ENCODE peak calls at places on chromosomes 12 and 14, in six cellular contexts. U, Y, J, A, R and M are unnamed samples.

GRCh38 chr14:70842851-70843462 is 33.6 kb upstream of the MAP3K9 start:
- DNase-seq in J (no peak), A (peak; percentile 62), Y (no peak), R (no peak), U (no peak), M (no peak)

GRCh38 chr12:30952036-30952435 is 25.5 kb downstream of the TSPAN11 start:
- DNase-seq in Y (peak; percentile 33), U (no peak), J (no peak), R (no peak), A (no peak), M (no peak)

GRCh38 chr14:55386037-55386798 is 25.4 kb downstream of the ATG14 start:
- DNase-seq in A (no peak), J (no peak), R (no peak), Y (no peak), U (no peak), M (peak; percentile 7)

GRCh38 chr14:34874386-34875030 is 652 bp downstream of the BAZ1A start:
- DNase-seq in U (peak; percentile 68), J (no peak), Y (peak; percentile 67), A (peak; percentile 47), R (peak; percentile 59), M (peak; percentile 88)

GRCh38 chr14:30450620-30451019 is 108.3 kb upstream of the G2E3 start:
- DNase-seq in R (no peak), Y (no peak), U (no peak), J (no peak), A (no peak), M (no peak)

GRCh38 chr12:57909611-57910010 is 31.8 kb upstream of the ATP23 start:
- DNase-seq in A (no peak), U (no peak), R (no peak), J (no peak), Y (no peak), M (no peak)

GRCh38 chr12:88805692-88806091 is 225.4 kb upstream of the KITLG start:
- DNase-seq in Y (no peak), R (no peak), A (peak; percentile 64), J (no peak), U (no peak), M (peak; percentile 4)

GRCh38 chr12:62522984-62523383 is 56.4 kb downstream of the MON2 start:
- DNase-seq in J (no peak), A (peak; percentile 2), R (peak; percentile 15), Y (no peak), U (peak; percentile 11), M (no peak)

GRCh38 chr14:24252289-24253124 is 10.1 kb upstream of the TINF2 start:
- DNase-seq in J (no peak), Y (no peak), U (no peak), R (no peak), A (no peak), M (no peak)

GRCh38 chr14:101017806-101018560 is 114.5 kb upstream of the RTL1 start:
- DNase-seq in R (no peak), Y (no peak), A (no peak), J (no peak), U (no peak), M (no peak)

GRCh38 chr14:74684444-74684843 is 28.4 kb downstream of the AREL1 start:
- DNase-seq in J (no peak), R (peak; percentile 59), A (no peak), Y (no peak), U (peak; percentile 43), M (no peak)

GRCh38 chr14:105249175-105250007 is 1.1 kb downstream of the BTBD6 start:
- DNase-seq in A (peak; percentile 21), R (no peak), Y (peak; percentile 28), U (no peak), J (no peak), M (peak; percentile 52)

GRCh38 chr14:99554184-99554583 is 49.8 kb downstream of the CCDC85C start:
- DNase-seq in U (no peak), A (no peak), R (no peak), Y (no peak), J (no peak), M (no peak)

GRCh38 chr12:71797506-71797905 is 42.1 kb upstream of the TBC1D15 start:
- DNase-seq in A (peak; percentile 67), U (no peak), R (no peak), Y (no peak), J (no peak), M (no peak)

GRCh38 chr12:118494776-118495175 is 118.4 kb downstream of the SUDS3 start:
- DNase-seq in A (no peak), R (no peak), U (no peak), J (no peak), Y (no peak), M (no peak)

GRCh38 chr12:132541996-132542395 is 52.0 kb downstream of the FBRSL1 start:
- DNase-seq in R (no peak), U (no peak), A (no peak), Y (no peak), J (no peak), M (no peak)

GRCh38 chr12:6620885-6621274 is 13.7 kb upstream of the CHD4 start:
- DNase-seq in U (no peak), Y (no peak), R (no peak), J (no peak), A (no peak), M (no peak)

GRCh38 chr14:79605863-79606262 is 605.4 kb downstream of the DIO2 start:
- DNase-seq in R (no peak), U (no peak), Y (no peak), J (no peak), A (no peak), M (peak; percentile 5)

GRCh38 chr14:50173891-50174290 is 57.5 kb downstream of the SOS2 start:
- DNase-seq in U (no peak), R (no peak), J (no peak), A (peak; percentile 8), Y (peak; percentile 32), M (no peak)

GRCh38 chr14:92380582-92380981 is 57.6 kb downstream of the SLC24A4 start:
- DNase-seq in R (no peak), A (no peak), Y (no peak), U (no peak), J (no peak), M (no peak)

GRCh38 chr14:92385561-92385960 is 62.6 kb downstream of the SLC24A4 start:
- DNase-seq in R (no peak), J (no peak), Y (no peak), U (no peak), A (no peak), M (no peak)

GRCh38 chr14:92380131-92380530 is 57.2 kb downstream of the SLC24A4 start:
- DNase-seq in J (no peak), A (no peak), R (no peak), Y (no peak), U (no peak), M (peak; percentile 55)

GRCh38 chr14:92384461-92385133 is 61.6 kb downstream of the SLC24A4 start:
- DNase-seq in A (no peak), R (no peak), Y (no peak), J (no peak), U (no peak), M (no peak)

DNA sequence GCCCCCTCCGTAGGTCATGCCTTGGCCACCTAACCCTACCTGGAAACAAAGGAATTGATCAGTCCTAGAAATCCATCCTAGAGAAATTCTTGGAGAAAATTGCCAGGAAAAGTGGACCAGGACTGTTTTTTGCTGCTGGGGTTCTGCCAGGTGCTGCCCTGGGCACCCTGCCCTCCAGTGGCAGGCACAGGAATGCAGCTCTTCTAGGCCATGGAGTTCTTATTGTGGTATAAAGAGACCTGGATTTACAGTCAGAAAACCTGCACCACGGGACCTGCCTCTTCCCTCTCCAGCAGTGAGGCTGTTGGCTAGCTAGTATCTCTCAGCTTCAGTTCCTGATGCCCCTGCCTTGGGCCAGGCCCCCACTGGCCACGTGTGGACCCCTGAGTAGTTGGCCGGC is 59.7 kb downstream of the SLC24A4 start:
- DNase-seq in R (no peak), Y (no peak), J (no peak), A (no peak), U (no peak), M (peak; percentile 21)
- TF ChIP-seq CTCF in R (no peak), Y (peak; percentile 27), J (peak; percentile 58), A (peak; percentile 43), U (no peak), M (peak; percentile 49)

GRCh38 chr12:563899-564298 is 99.3 kb downstream of the NINJ2 start:
- DNase-seq in U (no peak), A (no peak), Y (no peak), J (no peak), R (no peak), M (no peak)
- TF ChIP-seq CTCF in U (no peak), A (no peak), Y (no peak), J (no peak), R (no peak), M (no peak)

GRCh38 chr12:110908377-110909136 is 11.8 kb downstream of the MYL2 start:
- DNase-seq in A (no peak), Y (no peak), R (peak; percentile 43), U (no peak), J (no peak), M (no peak)

GRCh38 chr12:110906516-110906915 is 13.9 kb downstream of the MYL2 start:
- DNase-seq in Y (no peak), R (no peak), J (no peak), A (no peak), U (no peak), M (no peak)

GRCh38 chr12:110907583-110907982 is 12.8 kb downstream of the MYL2 start:
- DNase-seq in J (no peak), A (no peak), R (no peak), U (no peak), Y (no peak), M (no peak)

GRCh38 chr12:110906985-110907384 is 13.4 kb downstream of the MYL2 start:
- DNase-seq in R (no peak), Y (peak; percentile 59), U (no peak), A (peak; percentile 15), J (no peak), M (no peak)

GRCh38 chr12:110906088-110906487 is 14.3 kb downstream of the MYL2 start:
- DNase-seq in R (peak; percentile 45), J (no peak), A (no peak), Y (no peak), U (peak; percentile 55), M (no peak)
- TF ChIP-seq CTCF in R (peak; percentile 49), J (no peak), A (no peak), Y (no peak), U (peak; percentile 47), M (no peak)

GRCh38 chr12:114827460-114827859 is 143.5 kb upstream of the TBX3 start:
- DNase-seq in R (no peak), U (no peak), A (no peak), J (no peak), Y (no peak), M (no peak)

GRCh38 chr12:114834621-114835020 is 150.6 kb upstream of the TBX3 start:
- DNase-seq in J (no peak), Y (peak; percentile 49), A (peak; percentile 74), R (no peak), U (no peak), M (no peak)

GRCh38 chr12:114826233-114826632 is 142.3 kb upstream of the TBX3 start:
- DNase-seq in U (no peak), Y (no peak), R (no peak), A (no peak), J (no peak), M (no peak)

GRCh38 chr12:114835031-114835430 is 151.1 kb upstream of the TBX3 start:
- DNase-seq in J (peak; percentile 39), Y (peak; percentile 64), A (peak; percentile 85), R (no peak), U (no peak), M (no peak)

DNA sequence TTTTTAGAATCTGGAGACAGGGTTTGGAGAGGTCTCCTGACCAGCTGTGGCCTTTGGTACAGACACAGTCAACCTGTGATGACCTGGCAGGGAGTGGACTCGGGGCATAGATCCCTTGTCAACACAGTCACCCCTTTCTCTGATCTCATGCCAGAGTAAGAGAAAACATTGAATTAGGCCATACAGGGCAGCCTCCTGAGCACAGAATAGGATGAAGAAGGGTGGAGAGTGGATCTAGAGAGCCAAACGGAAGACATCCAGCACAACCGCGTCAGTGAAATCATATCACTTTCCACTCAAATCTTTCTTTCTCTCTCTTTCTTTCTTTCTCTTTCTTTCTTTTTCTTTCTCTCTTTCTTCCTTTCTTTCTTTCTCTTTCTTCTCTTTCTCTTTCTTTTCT is 145.9 kb upstream of the TBX3 start:
- DNase-seq in J (no peak), Y (no peak), A (no peak), U (no peak), R (no peak), M (no peak)
- TF ChIP-seq CTCF in J (no peak), Y (no peak), A (no peak), U (no peak), R (no peak), M (no peak)